ENCODE peak calls at places on chromosomes 12 and 14, in eight cellular contexts. M is H1, I is HCT116, D is A549, R is IMR-90, Q is HepG2, L is K562, H is GM12878. K is an unnamed sample. For H3K4me1, the result is how much of the 10 kb centered on the place peaks cover.

GRCh38 chr12:39619316-39619659 is 315 bp downstream of the ABCD2 start:
- DNase-seq in M (no peak), I (no peak), D (no peak), R (no peak), Q (no peak), L (no peak), H (no peak), K (peak)

GRCh38 chr14:106185837-106186233 is 659.5 kb downstream of the TMEM121 start:
- DNase-seq in M (no peak), I (no peak), D (no peak), R (no peak), Q (no peak), L (peak), H (no peak), K (no peak)

GRCh38 chr14:28766505-28767238 is at the start of gene FOXG1:
- DNase-seq in M (peak), I (no peak), D (peak), R (no peak), Q (no peak), L (peak), H (no peak), K (peak)

GRCh38 chr12:132018193-132018916 is 68.6 kb downstream of the EP400 start:
- DNase-seq in M (no peak), I (no peak), D (peak), R (peak), Q (no peak), L (peak), H (no peak), K (no peak)

GRCh38 chr12:55797068-55797467 is 20.5 kb downstream of the SARNP start:
- DNase-seq in M (no peak), I (peak), D (peak), R (peak), Q (peak), L (peak), H (no peak), K (peak)

GRCh38 chr12:43805857-43806736 is at the start of gene TWF1:
- DNase-seq in M (peak), I (peak), D (peak), R (peak), Q (peak), L (peak), H (no peak), K (peak)

GRCh38 chr12:13173537-13173936 is 23.0 kb upstream of the EMP1 start:
- DNase-seq in M (peak), I (peak), D (no peak), R (peak), Q (no peak), L (no peak), H (peak), K (no peak)

GRCh38 chr12:111185206-111185888 is 183.5 kb downstream of the PHETA1 start:
- DNase-seq in M (no peak), I (no peak), D (no peak), R (no peak), Q (no peak), L (peak), H (no peak), K (no peak)

GRCh38 chr12:204261-204678 is 9.7 kb downstream of the SLC6A12 start:
- DNase-seq in M (no peak), I (no peak), D (no peak), R (no peak), Q (no peak), L (no peak), H (no peak), K (no peak)

GRCh38 chr12:120211904-120212283 is 11.0 kb upstream of the RPLP0 start:
- DNase-seq in M (no peak), I (no peak), D (no peak), R (no peak), Q (no peak), L (no peak), H (no peak), K (peak)

GRCh38 chr12:132827763-132828703 is 636 bp downstream of the GOLGA3 start:
- DNase-seq in M (no peak), I (no peak), D (peak), R (peak), Q (peak), L (peak), H (no peak), K (no peak)

GRCh38 chr12:77070382-77071294 is 5.3 kb upstream of the E2F7 start:
- DNase-seq in M (no peak), I (no peak), D (no peak), R (no peak), Q (no peak), L (no peak), H (peak), K (no peak)

GRCh38 chr14:95156765-95157194 is 549 bp downstream of the DICER1 start:
- DNase-seq in M (peak), I (no peak), D (peak), R (peak), Q (peak), L (peak), H (no peak), K (no peak)

GRCh38 chr12:94405378-94406116 is 54.1 kb downstream of the CEP83 start:
- DNase-seq in M (no peak), I (no peak), D (no peak), R (no peak), Q (no peak), L (no peak), H (peak), K (no peak)

GRCh38 chr14:104086661-104087461 is 1.4 kb downstream of the ASPG start:
- DNase-seq in M (peak), I (no peak), D (no peak), R (no peak), Q (no peak), L (no peak), H (no peak), K (peak)

GRCh38 chr12:91272456-91273063 is 89.9 kb upstream of the DCN start:
- DNase-seq in M (peak), I (no peak), D (no peak), R (no peak), Q (no peak), L (no peak), H (no peak), K (no peak)

GRCh38 chr14:74610866-74611671 is 968 bp downstream of the LTBP2 start:
- DNase-seq in M (peak), I (no peak), D (no peak), R (peak), Q (no peak), L (no peak), H (no peak), K (no peak)

GRCh38 chr12:3658327-3659163 is 94.4 kb downstream of the CRACR2A start:
- DNase-seq in M (peak), I (no peak), D (no peak), R (peak), Q (peak), L (peak), H (no peak), K (no peak)

GRCh38 chr14:32345311-32345771 is 16.2 kb downstream of the AKAP6 start:
- DNase-seq in M (no peak), I (no peak), D (peak), R (peak), Q (no peak), L (no peak), H (no peak), K (no peak)

GRCh38 chr12:76588881-76589565 is 29.5 kb upstream of the OSBPL8 start:
- DNase-seq in M (no peak), I (no peak), D (no peak), R (peak), Q (no peak), L (no peak), H (no peak), K (no peak)

GRCh38 chr12:123050331-123050809 is 69.9 kb downstream of the ARL6IP4 start:
- DNase-seq in M (no peak), I (no peak), D (no peak), R (peak), Q (no peak), L (no peak), H (no peak), K (no peak)

GRCh38 chr14:36656769-36657408 is 4.8 kb upstream of the PAX9 start:
- DNase-seq in M (peak), I (no peak), D (no peak), R (no peak), Q (no peak), L (no peak), H (no peak), K (no peak)

GRCh38 chr12:32896438-32897275 is at the start of gene PKP2:
- DNase-seq in M (peak), I (peak), D (peak), R (no peak), Q (peak), L (peak), H (no peak), K (peak)

GRCh38 chr12:101697197-101697929 is at the start of gene CHPT1:
- DNase-seq in M (peak), I (no peak), D (peak), R (peak), Q (peak), L (peak), H (no peak), K (peak)

GRCh38 chr12:91914701-91915100 is 230.9 kb downstream of the BTG1 start:
- DNase-seq in M (no peak), I (no peak), D (no peak), R (no peak), Q (no peak), L (no peak), H (no peak), K (no peak)

GRCh38 chr12:121753844-121754264 is 39.6 kb downstream of the RHOF start:
- DNase-seq in M (no peak), I (no peak), D (no peak), R (no peak), Q (no peak), L (no peak), H (no peak), K (no peak)

GRCh38 chr14:104602933-104603325 is 1.6 kb downstream of the TMEM179 start:
- DNase-seq in M (no peak), I (no peak), D (no peak), R (no peak), Q (no peak), L (no peak), H (no peak), K (peak)

GRCh38 chr14:97777622-97778021 is 980.4 kb downstream of the VRK1 start:
- DNase-seq in M (no peak), I (no peak), D (no peak), R (no peak), Q (no peak), L (no peak), H (no peak), K (no peak)

GRCh38 chr14:49982522-49982951 is 89.7 kb downstream of the ARF6 start:
- DNase-seq in M (no peak), I (no peak), D (peak), R (peak), Q (no peak), L (no peak), H (no peak), K (no peak)

GRCh38 chr14:68513137-68513536 is 279.7 kb downstream of the ZFP36L1 start:
- DNase-seq in M (peak), I (no peak), D (no peak), R (no peak), Q (no peak), L (no peak), H (no peak), K (no peak)
- H3K4me1 ChIP-seq in M (under half), I (under half), D (under half), R (under half), Q (under half), L (under half), H (under half), K (under half)

DNA sequence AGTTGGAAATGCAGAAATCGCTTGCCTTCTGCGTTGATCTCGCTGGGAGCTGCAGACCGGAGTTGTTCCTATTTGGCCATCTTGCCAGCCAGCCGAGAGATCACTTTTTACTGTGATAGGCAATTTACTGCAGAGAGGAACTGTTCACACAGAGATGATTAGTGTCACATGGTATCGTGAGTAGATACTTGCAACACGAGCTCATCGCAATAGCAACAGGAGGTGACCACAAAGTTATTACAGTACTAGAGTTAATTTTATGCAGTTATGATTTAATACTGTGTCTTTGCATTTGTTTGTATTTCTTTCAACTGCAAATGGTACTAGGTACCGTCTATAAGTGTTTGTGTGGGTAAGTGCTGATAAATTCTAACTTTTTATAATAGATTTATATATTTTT is 27.8 kb downstream of the NOPCHAP1 start:
- DNase-seq in M (no peak), I (no peak), D (no peak), R (peak), Q (no peak), L (no peak), H (no peak), K (no peak)
- TF ChIP-seq RAD21 in M (no peak), I (no peak), D (no peak), R (no peak), Q (no peak), L (no peak), H (no peak), K (no peak)

DNA sequence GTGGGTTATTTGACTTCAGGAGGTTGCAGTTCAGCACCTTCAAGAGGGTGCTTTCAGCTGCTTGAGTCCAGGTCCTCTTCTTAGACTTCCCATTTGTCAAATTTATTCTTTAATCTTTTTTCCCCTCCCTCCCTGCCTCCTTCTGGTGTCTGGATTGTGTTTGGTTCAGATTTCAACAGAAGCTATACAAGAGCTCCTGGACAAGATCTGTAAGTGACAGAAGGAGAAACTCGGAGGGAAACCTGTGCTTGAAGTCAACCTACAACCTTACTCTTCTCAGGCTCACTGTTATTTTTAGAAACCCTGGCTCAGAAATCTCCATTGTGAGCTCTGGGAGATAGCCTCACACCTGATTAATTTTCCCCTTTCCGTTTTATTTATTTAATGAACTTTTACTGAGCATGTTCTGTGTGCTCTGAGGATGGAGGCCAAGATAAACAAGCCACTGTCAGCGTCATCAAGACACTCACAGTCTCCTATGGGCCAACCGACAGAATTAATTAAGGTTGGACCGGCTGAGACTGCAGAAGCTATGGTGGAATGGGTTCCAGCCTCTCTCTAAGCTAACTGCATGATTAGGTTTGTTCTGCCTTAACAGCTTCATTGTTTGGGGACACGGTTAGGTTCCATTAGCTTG is 13.4 kb downstream of the PDE1B start:
- DNase-seq in M (no peak), I (no peak), D (no peak), R (no peak), Q (no peak), L (no peak), H (no peak), K (no peak)
- H3K4me1 ChIP-seq in M (under half), I (under half), D (under half), R (under half), Q (under half), L (under half), H (under half), K (under half)

DNA sequence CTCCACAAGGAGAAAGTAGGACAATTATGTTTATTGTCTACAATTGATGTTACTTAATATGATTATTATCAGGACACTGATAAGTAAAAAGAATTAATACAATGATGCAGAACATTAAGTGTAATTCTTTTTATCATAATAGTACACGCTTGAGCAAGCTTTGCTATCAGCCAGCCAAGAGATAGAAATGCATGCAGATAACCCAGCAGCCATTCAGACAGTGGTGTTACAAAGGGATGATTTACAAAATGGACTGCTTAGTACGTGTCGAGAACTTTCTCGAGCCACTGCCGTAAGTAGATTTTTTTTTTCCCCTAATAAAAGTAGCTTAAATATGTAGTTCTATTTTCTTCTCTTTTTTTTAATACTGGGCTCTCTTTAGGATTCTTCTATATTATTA is 116.9 kb upstream of the AEBP2 start:
- DNase-seq in M (no peak), I (no peak), D (no peak), R (no peak), Q (no peak), L (no peak), H (no peak), K (no peak)
- TF ChIP-seq RAD21 in M (no peak), I (no peak), D (no peak), R (no peak), Q (no peak), L (no peak), H (no peak), K (no peak)

GRCh38 chr12:52227767-52228166 is 5.3 kb upstream of the KRT7 start:
- DNase-seq in M (no peak), I (no peak), D (no peak), R (no peak), Q (no peak), L (no peak), H (no peak), K (no peak)

GRCh38 chr12:52226446-52226845 is 6.6 kb upstream of the KRT7 start:
- DNase-seq in M (no peak), I (no peak), D (no peak), R (no peak), Q (no peak), L (no peak), H (no peak), K (no peak)

GRCh38 chr12:52223411-52224039 is 9.5 kb upstream of the KRT7 start:
- DNase-seq in M (no peak), I (no peak), D (no peak), R (peak), Q (no peak), L (no peak), H (no peak), K (no peak)

GRCh38 chr12:52224154-52224553 is 8.9 kb upstream of the KRT7 start:
- DNase-seq in M (no peak), I (no peak), D (no peak), R (peak), Q (no peak), L (no peak), H (no peak), K (no peak)

GRCh38 chr12:52225752-52226151 is 7.3 kb upstream of the KRT7 start:
- DNase-seq in M (no peak), I (no peak), D (no peak), R (no peak), Q (no peak), L (no peak), H (no peak), K (no peak)
- H3K4me1 ChIP-seq in M (under half), I (half or more), D (half or more), R (under half), Q (under half), L (under half), H (under half), K (under half)

DNA sequence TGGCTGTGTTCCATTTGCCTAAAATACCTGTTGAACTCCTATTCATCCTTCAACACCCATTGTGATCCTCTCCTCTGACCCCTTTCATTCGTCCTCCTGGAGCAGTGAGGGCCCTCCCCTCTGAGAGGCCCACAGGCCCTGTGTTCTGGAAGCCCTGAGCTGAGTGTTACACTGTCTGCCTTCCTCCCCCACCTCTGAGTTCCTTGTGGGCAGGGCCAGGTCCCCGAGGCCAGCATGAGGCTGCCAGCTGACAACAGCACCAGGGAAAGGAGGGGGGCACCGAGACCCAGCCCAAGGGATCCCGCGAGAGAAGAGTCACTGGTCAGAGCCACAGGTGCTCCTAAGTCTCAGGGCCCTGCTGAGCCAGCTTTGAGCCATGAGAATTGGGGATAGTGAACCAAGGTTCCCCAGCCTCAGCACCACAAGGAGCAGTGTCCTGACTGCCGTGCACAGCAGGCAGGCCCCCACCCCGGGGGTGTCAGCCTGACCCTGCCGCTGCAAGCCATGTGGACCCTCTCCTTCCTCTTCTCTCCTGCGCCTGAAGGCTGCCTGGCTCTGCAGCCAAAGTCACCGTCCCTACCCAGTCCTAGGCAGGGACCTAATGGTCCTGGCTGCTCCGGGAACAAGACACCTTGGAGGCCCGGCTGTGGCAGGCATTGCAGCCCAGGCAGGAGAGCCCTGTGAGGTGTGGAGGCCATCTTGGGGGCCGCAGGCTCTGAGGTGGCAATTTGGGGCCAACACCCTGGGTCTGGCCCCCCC is 52.5 kb downstream of the BEGAIN start:
- DNase-seq in M (no peak), I (no peak), D (no peak), R (no peak), Q (no peak), L (no peak), H (no peak), K (peak)
- TF ChIP-seq RAD21 in M (no peak), I (no peak), D (no peak), R (no peak), Q (no peak), L (no peak), H (no peak), K (no peak)

DNA sequence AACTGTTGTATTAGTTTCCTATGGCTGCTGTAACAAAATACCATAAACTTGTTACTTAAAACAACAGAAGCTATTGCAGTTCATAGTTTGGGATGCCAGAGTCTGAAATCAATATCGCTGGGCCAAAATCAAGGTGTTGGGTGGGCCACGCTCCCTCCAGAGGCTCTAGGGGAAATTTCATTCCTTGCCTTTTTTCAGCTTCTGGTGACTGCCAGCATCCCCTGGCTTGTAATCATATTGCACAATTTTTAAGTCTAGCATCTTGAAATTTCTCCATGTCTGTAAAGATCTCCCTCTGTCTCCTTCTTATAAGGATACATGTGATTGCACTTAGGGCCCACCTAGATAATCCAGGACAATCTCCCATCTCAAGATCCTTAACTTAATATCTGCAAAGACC is 48.8 kb upstream of the GARIN6 start:
- DNase-seq in M (no peak), I (no peak), D (no peak), R (no peak), Q (no peak), L (no peak), H (no peak), K (no peak)
- H3K4me1 ChIP-seq in M (under half), I (under half), D (under half), R (under half), Q (under half), L (under half), H (under half), K (under half)

DNA sequence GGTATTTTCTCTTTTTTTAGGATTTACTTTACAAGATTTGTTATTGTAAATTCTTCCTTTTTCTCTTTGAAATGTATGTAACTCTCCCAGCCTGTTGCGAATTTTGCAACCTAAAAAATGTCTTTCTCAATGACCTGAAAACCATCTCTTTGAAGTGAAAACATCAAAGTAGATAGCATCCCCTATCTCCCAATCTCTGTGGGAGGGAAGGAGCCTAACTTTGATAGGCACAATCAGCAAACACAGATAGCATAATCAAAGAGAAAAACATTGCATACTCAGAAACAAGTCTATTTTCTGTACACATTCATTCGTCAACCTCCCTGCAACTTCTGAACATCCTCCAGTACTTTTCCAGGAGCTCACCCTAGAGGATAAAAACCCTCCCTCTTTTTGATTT is 849.3 kb upstream of the LRFN5 start:
- DNase-seq in M (no peak), I (no peak), D (no peak), R (no peak), Q (no peak), L (no peak), H (no peak), K (no peak)
- TF ChIP-seq RAD21 in M (no peak), I (no peak), D (no peak), R (no peak), Q (no peak), L (no peak), H (no peak), K (no peak)

GRCh38 chr12:70267550-70267949 is 24.3 kb downstream of the CNOT2 start:
- DNase-seq in M (no peak), I (no peak), D (peak), R (peak), Q (no peak), L (no peak), H (no peak), K (no peak)
- H3K4me1 ChIP-seq in M (under half), I (under half), D (under half), R (under half), Q (half or more), L (under half), H (under half), K (under half)